ENCODE peak calls at places on chromosomes 6 and 20, in four cellular contexts. A is mesendoderm, W is H9, E is H1. K is an unnamed sample.

GRCh38 chr6:54775586-54775985 is 71.0 kb upstream of the FAM83B start:
- DNase-seq in A (no peak), W (no peak), E (no peak), K (peak)

GRCh38 chr6:127514396-127515227 is 4.5 kb downstream of the MTCL3 start:
- DNase-seq in A (peak), W (peak), E (peak), K (peak)

GRCh38 chr6:11207199-11207968 is 25.1 kb downstream of the NEDD9 start:
- DNase-seq in A (no peak), W (no peak), E (no peak), K (peak)

GRCh38 chr6:19415605-19416326 is 421.4 kb upstream of the ID4 start:
- DNase-seq in A (no peak), W (no peak), E (no peak), K (peak)

GRCh38 chr6:30881987-30882763 is 2.1 kb upstream of the DDR1 start:
- DNase-seq in A (peak), W (peak), E (no peak), K (peak)

GRCh38 chr20:62943396-62943795 is 5.4 kb downstream of the GID8 start:
- DNase-seq in A (no peak), W (no peak), E (no peak), K (no peak)

GRCh38 chr20:12049125-12049524 is 131.4 kb downstream of the BTBD3 start:
- DNase-seq in A (no peak), W (no peak), E (no peak), K (peak)

GRCh38 chr6:131754088-131754487 is 43.3 kb upstream of the CTAGE9 start:
- DNase-seq in A (no peak), W (no peak), E (no peak), K (peak)

GRCh38 chr6:150149146-150149545 is 6.3 kb downstream of the PPP1R14C start:
- DNase-seq in A (no peak), W (no peak), E (no peak), K (no peak)

GRCh38 chr20:47778398-47779354 is 6.6 kb downstream of the SULF2 start:
- DNase-seq in A (no peak), W (no peak), E (no peak), K (no peak)

GRCh38 chr6:131532476-131533108 is 40.4 kb upstream of the ARG1 start:
- DNase-seq in A (no peak), W (no peak), E (no peak), K (peak)

GRCh38 chr6:136547336-136547735 is 2.9 kb downstream of the MAP7 start:
- DNase-seq in A (peak), W (no peak), E (no peak), K (peak)

GRCh38 chr6:113363866-113364265 is 493.3 kb upstream of the MARCKS start:
- DNase-seq in A (no peak), W (no peak), E (no peak), K (peak)

GRCh38 chr6:44291841-44292240 is 21.3 kb downstream of the AARS2 start:
- DNase-seq in A (no peak), W (no peak), E (no peak), K (no peak)

GRCh38 chr6:20038805-20039204 is 173.5 kb downstream of the MBOAT1 start:
- DNase-seq in A (peak), W (no peak), E (no peak), K (peak)

GRCh38 chr20:34663213-34663943 is 13.5 kb downstream of the PIGU start:
- DNase-seq in A (no peak), W (no peak), E (no peak), K (peak)

DNA sequence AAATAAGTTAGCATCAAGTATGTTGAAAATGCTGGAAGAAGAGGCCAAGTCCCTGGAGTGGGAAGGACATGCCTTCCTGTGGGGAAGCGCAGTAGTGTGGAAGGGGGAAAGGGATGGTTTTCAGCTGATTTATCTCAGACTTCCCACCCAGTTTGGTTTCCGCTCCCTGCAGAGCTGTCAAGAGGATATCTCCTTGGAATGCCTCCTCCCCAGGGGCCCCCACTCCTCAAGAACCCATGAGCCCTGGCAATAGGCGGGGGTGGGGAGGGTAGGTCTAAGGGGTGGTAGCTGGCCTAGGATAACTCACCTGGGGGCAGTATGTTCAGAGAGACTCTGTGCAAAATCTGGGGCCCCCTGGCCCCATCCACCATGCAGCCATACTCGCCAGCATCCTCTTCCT is 696 bp downstream of the TREML1 start:
- DNase-seq in A (peak), W (no peak), E (no peak), K (no peak)
- H4K5ac ChIP-seq in A (no peak), W (no peak), E (no peak), K (no peak)

GRCh38 chr6:41464481-41464880 is 81.7 kb upstream of the FOXP4 start:
- DNase-seq in A (no peak), W (no peak), E (no peak), K (peak)

GRCh38 chr6:41466437-41466990 is 79.7 kb upstream of the FOXP4 start:
- DNase-seq in A (no peak), W (no peak), E (no peak), K (no peak)

GRCh38 chr6:41467627-41468404 is 78.4 kb upstream of the FOXP4 start:
- DNase-seq in A (no peak), W (no peak), E (no peak), K (no peak)

GRCh38 chr6:41469156-41469950 is 76.8 kb upstream of the FOXP4 start:
- DNase-seq in A (no peak), W (no peak), E (no peak), K (no peak)

GRCh38 chr6:41467106-41467505 is 79.1 kb upstream of the FOXP4 start:
- DNase-seq in A (no peak), W (no peak), E (no peak), K (no peak)
- H4K5ac ChIP-seq in A (no peak), W (no peak), E (no peak), K (no peak)

GRCh38 chr6:164870175-164870574 is 439.2 kb downstream of the C6orf118 start:
- DNase-seq in A (no peak), W (no peak), E (no peak), K (no peak)
- H4K5ac ChIP-seq in A (no peak), W (no peak), E (no peak), K (no peak)

GRCh38 chr6:84762220-84762940 is 2.0 kb downstream of the TBX18 start:
- DNase-seq in A (peak), W (peak), E (no peak), K (no peak)
- H4K5ac ChIP-seq in A (no peak), W (no peak), E (no peak), K (no peak)

K was measured in IMR-90.